ENCODE peak calls at places on chromosomes 6 and 20, in six cellular contexts. One of them, this sample, is unnamed.

GRCh38 chr6:40171343-40171742 is 237.1 kb upstream of the MOCS1 start:
- DNase-seq in amniotic stem cell: no peak
- DNase-seq in NCI-H1092: no peak
- DNase-seq in posterior cingulate gyrus: no peak
- DNase-seq in stimulated activated CD4-positive, alpha-beta T cell treated with anti-CD3 and anti-CD28 coated beads, Interleukin-4, amount 100 ng/mL, for 4 hours: no peak
- DNase-seq in fibroblast of the conjunctiva: no peak
- DNase-seq in this sample: no peak

GRCh38 chr6:139891471-139891870 is 517.0 kb upstream of the CITED2 start:
- DNase-seq in posterior cingulate gyrus: no peak
- DNase-seq in stimulated activated CD4-positive, alpha-beta T cell treated with anti-CD3 and anti-CD28 coated beads, Interleukin-4, amount 100 ng/mL, for 4 hours: no peak
- DNase-seq in NCI-H1092: no peak
- DNase-seq in amniotic stem cell: no peak
- DNase-seq in fibroblast of the conjunctiva: no peak
- DNase-seq in this sample: no peak

GRCh38 chr6:15282334-15282733 is 36.5 kb downstream of the JARID2 start:
- DNase-seq in fibroblast of the conjunctiva: no peak
- DNase-seq in NCI-H1092: no peak
- DNase-seq in posterior cingulate gyrus: no peak
- DNase-seq in amniotic stem cell: no peak
- DNase-seq in stimulated activated CD4-positive, alpha-beta T cell treated with anti-CD3 and anti-CD28 coated beads, Interleukin-4, amount 100 ng/mL, for 4 hours: no peak
- DNase-seq in this sample: no peak

GRCh38 chr20:43490038-43490437 is 17.5 kb upstream of the L3MBTL1 start:
- DNase-seq in NCI-H1092: no peak
- DNase-seq in amniotic stem cell: no peak
- DNase-seq in fibroblast of the conjunctiva: no peak
- DNase-seq in posterior cingulate gyrus: no peak
- DNase-seq in stimulated activated CD4-positive, alpha-beta T cell treated with anti-CD3 and anti-CD28 coated beads, Interleukin-4, amount 100 ng/mL, for 4 hours: no peak
- DNase-seq in this sample: no peak

GRCh38 chr6:85443720-85444119 is 6.2 kb upstream of the NT5E start:
- DNase-seq in posterior cingulate gyrus: no peak
- DNase-seq in NCI-H1092: no peak
- DNase-seq in fibroblast of the conjunctiva: no peak
- DNase-seq in stimulated activated CD4-positive, alpha-beta T cell treated with anti-CD3 and anti-CD28 coated beads, Interleukin-4, amount 100 ng/mL, for 4 hours: no peak
- DNase-seq in amniotic stem cell: no peak
- DNase-seq in this sample: no peak

GRCh38 chr6:166446567-166447065 is 63.9 kb upstream of the MPC1 start:
- DNase-seq in NCI-H1092: no peak
- DNase-seq in amniotic stem cell: no peak
- DNase-seq in posterior cingulate gyrus: no peak
- DNase-seq in fibroblast of the conjunctiva: no peak
- DNase-seq in stimulated activated CD4-positive, alpha-beta T cell treated with anti-CD3 and anti-CD28 coated beads, Interleukin-4, amount 100 ng/mL, for 4 hours: no peak
- DNase-seq in this sample: no peak

GRCh38 chr6:7818480-7819165 is 92.0 kb downstream of the TXNDC5 start:
- DNase-seq in amniotic stem cell: no peak
- DNase-seq in fibroblast of the conjunctiva: no peak
- DNase-seq in NCI-H1092: no peak
- DNase-seq in posterior cingulate gyrus: no peak
- DNase-seq in stimulated activated CD4-positive, alpha-beta T cell treated with anti-CD3 and anti-CD28 coated beads, Interleukin-4, amount 100 ng/mL, for 4 hours: no peak
- DNase-seq in this sample: no peak

GRCh38 chr6:56667336-56667735 is 24.6 kb upstream of the DST start:
- DNase-seq in fibroblast of the conjunctiva: no peak
- DNase-seq in NCI-H1092: no peak
- DNase-seq in stimulated activated CD4-positive, alpha-beta T cell treated with anti-CD3 and anti-CD28 coated beads, Interleukin-4, amount 100 ng/mL, for 4 hours: no peak
- DNase-seq in posterior cingulate gyrus: no peak
- DNase-seq in amniotic stem cell: no peak
- DNase-seq in this sample: no peak

GRCh38 chr20:35091808-35092523 is 641 bp downstream of the TRPC4AP start:
- DNase-seq in amniotic stem cell: no peak
- DNase-seq in stimulated activated CD4-positive, alpha-beta T cell treated with anti-CD3 and anti-CD28 coated beads, Interleukin-4, amount 100 ng/mL, for 4 hours: no peak
- DNase-seq in fibroblast of the conjunctiva: no peak
- DNase-seq in NCI-H1092: no peak
- DNase-seq in posterior cingulate gyrus: no peak
- DNase-seq in this sample: no peak

GRCh38 chr6:20126789-20127653 is 85.2 kb downstream of the MBOAT1 start:
- DNase-seq in NCI-H1092: peak
- DNase-seq in fibroblast of the conjunctiva: peak
- DNase-seq in stimulated activated CD4-positive, alpha-beta T cell treated with anti-CD3 and anti-CD28 coated beads, Interleukin-4, amount 100 ng/mL, for 4 hours: peak
- DNase-seq in posterior cingulate gyrus: peak
- DNase-seq in amniotic stem cell: no peak
- DNase-seq in this sample: no peak

GRCh38 chr6:67345946-67346345 is 1289.1 kb upstream of the ADGRB3 start:
- DNase-seq in NCI-H1092: no peak
- DNase-seq in posterior cingulate gyrus: no peak
- DNase-seq in fibroblast of the conjunctiva: no peak
- DNase-seq in stimulated activated CD4-positive, alpha-beta T cell treated with anti-CD3 and anti-CD28 coated beads, Interleukin-4, amount 100 ng/mL, for 4 hours: no peak
- DNase-seq in amniotic stem cell: no peak
- DNase-seq in this sample: no peak

GRCh38 chr6:161393839-161394364 is 120.0 kb upstream of the AGPAT4 start:
- DNase-seq in NCI-H1092: peak
- DNase-seq in fibroblast of the conjunctiva: peak
- DNase-seq in amniotic stem cell: peak
- DNase-seq in posterior cingulate gyrus: peak
- DNase-seq in stimulated activated CD4-positive, alpha-beta T cell treated with anti-CD3 and anti-CD28 coated beads, Interleukin-4, amount 100 ng/mL, for 4 hours: peak
- DNase-seq in this sample: peak

GRCh38 chr6:139313784-139314545 is 22.2 kb upstream of the TXLNB start:
- DNase-seq in fibroblast of the conjunctiva: no peak
- DNase-seq in posterior cingulate gyrus: no peak
- DNase-seq in NCI-H1092: no peak
- DNase-seq in stimulated activated CD4-positive, alpha-beta T cell treated with anti-CD3 and anti-CD28 coated beads, Interleukin-4, amount 100 ng/mL, for 4 hours: no peak
- DNase-seq in amniotic stem cell: no peak
- DNase-seq in this sample: no peak

GRCh38 chr20:37296371-37296770 is 6.9 kb downstream of the MANBAL start:
- DNase-seq in stimulated activated CD4-positive, alpha-beta T cell treated with anti-CD3 and anti-CD28 coated beads, Interleukin-4, amount 100 ng/mL, for 4 hours: no peak
- DNase-seq in posterior cingulate gyrus: no peak
- DNase-seq in NCI-H1092: no peak
- DNase-seq in fibroblast of the conjunctiva: no peak
- DNase-seq in amniotic stem cell: no peak
- DNase-seq in this sample: no peak

GRCh38 chr6:78611886-78612480 is 255.4 kb upstream of the IRAK1BP1 start:
- DNase-seq in stimulated activated CD4-positive, alpha-beta T cell treated with anti-CD3 and anti-CD28 coated beads, Interleukin-4, amount 100 ng/mL, for 4 hours: no peak
- DNase-seq in posterior cingulate gyrus: no peak
- DNase-seq in fibroblast of the conjunctiva: no peak
- DNase-seq in amniotic stem cell: no peak
- DNase-seq in NCI-H1092: no peak
- DNase-seq in this sample: no peak

GRCh38 chr6:26195376-26195923 is 108.2 kb downstream of the HFE start:
- DNase-seq in stimulated activated CD4-positive, alpha-beta T cell treated with anti-CD3 and anti-CD28 coated beads, Interleukin-4, amount 100 ng/mL, for 4 hours: peak
- DNase-seq in amniotic stem cell: peak
- DNase-seq in NCI-H1092: no peak
- DNase-seq in fibroblast of the conjunctiva: peak
- DNase-seq in posterior cingulate gyrus: peak
- DNase-seq in this sample: peak

GRCh38 chr6:122184260-122184934 is 215.1 kb upstream of the HSF2 start:
- DNase-seq in fibroblast of the conjunctiva: peak
- DNase-seq in NCI-H1092: no peak
- DNase-seq in amniotic stem cell: peak
- DNase-seq in stimulated activated CD4-positive, alpha-beta T cell treated with anti-CD3 and anti-CD28 coated beads, Interleukin-4, amount 100 ng/mL, for 4 hours: no peak
- DNase-seq in posterior cingulate gyrus: no peak
- DNase-seq in this sample: no peak

GRCh38 chr6:31057426-31058003 is 47.2 kb downstream of the MUC22 start:
- DNase-seq in NCI-H1092: no peak
- DNase-seq in posterior cingulate gyrus: no peak
- DNase-seq in fibroblast of the conjunctiva: no peak
- DNase-seq in stimulated activated CD4-positive, alpha-beta T cell treated with anti-CD3 and anti-CD28 coated beads, Interleukin-4, amount 100 ng/mL, for 4 hours: no peak
- DNase-seq in amniotic stem cell: peak
- DNase-seq in this sample: no peak